ENCODE peak calls at places on chromosomes 1 and 21, in eight cellular contexts. A is M059J, U is Caki2, M is transverse colon, P is IMR-90, Y is sciatic nerve, Z is SK-N-SH, C is AG09319. E is an unnamed sample.

GRCh38 chr21:36701912-36702621 is 3.2 kb downstream of the SIM2 start:
- DNase-seq in A (peak), C (no peak), Y (peak), Z (no peak), U (no peak), M (no peak), P (peak), E (no peak)

GRCh38 chr1:174297351-174297750 is 138.0 kb downstream of the RABGAP1L start:
- DNase-seq in Z (no peak), M (no peak), U (no peak), A (no peak), Y (no peak), P (no peak), C (no peak), E (no peak)

GRCh38 chr1:83799474-83800085 is 199.4 kb downstream of the TTLL7 start:
- DNase-seq in M (no peak), Z (no peak), A (peak), Y (no peak), C (no peak), U (no peak), P (no peak), E (peak)

GRCh38 chr1:24392982-24393645 is 20.5 kb downstream of the STPG1 start:
- DNase-seq in C (no peak), U (no peak), A (no peak), P (no peak), Z (no peak), Y (no peak), M (no peak), E (no peak)

GRCh38 chr1:203573730-203574129 is 52.9 kb upstream of the ATP2B4 start:
- DNase-seq in C (no peak), Z (no peak), P (no peak), U (no peak), Y (no peak), A (no peak), M (no peak), E (no peak)

GRCh38 chr1:169594391-169594790 is 8.1 kb upstream of the F5 start:
- DNase-seq in U (no peak), A (no peak), P (no peak), C (no peak), Z (no peak), Y (no peak), M (no peak), E (no peak)

GRCh38 chr1:8889925-8890785 is 11.7 kb upstream of the ENO1 start:
- DNase-seq in M (peak), Z (peak), A (peak), P (peak), C (peak), Y (peak), U (peak), E (peak)

GRCh38 chr1:214448536-214448935 is 102.9 kb downstream of the PTPN14 start:
- DNase-seq in Z (no peak), M (no peak), C (no peak), A (no peak), P (no peak), Y (no peak), U (no peak), E (no peak)

GRCh38 chr1:170530972-170531757 is 801 bp upstream of the GORAB start:
- DNase-seq in Y (peak), U (no peak), Z (peak), C (no peak), P (no peak), A (no peak), M (peak), E (peak)

GRCh38 chr1:234626391-234626790 is 16.4 kb upstream of the IRF2BP2 start:
- DNase-seq in Z (no peak), Y (no peak), A (no peak), C (no peak), U (no peak), M (no peak), P (no peak), E (no peak)

GRCh38 chr1:172951728-172952365 is 98.9 kb downstream of the TNFSF18 start:
- DNase-seq in A (peak), P (peak), Y (no peak), Z (no peak), C (no peak), U (no peak), M (no peak), E (peak)

GRCh38 chr1:48442864-48443619 is 29.0 kb downstream of the SPATA6 start:
- DNase-seq in P (no peak), Z (no peak), M (peak), U (no peak), Y (no peak), C (no peak), A (peak), E (no peak)

GRCh38 chr1:15137807-15138206 is 15.7 kb upstream of the TMEM51 start:
- DNase-seq in Z (peak), U (peak), C (no peak), M (no peak), Y (no peak), A (no peak), P (no peak), E (no peak)

GRCh38 chr1:32273389-32274208 is 18.3 kb upstream of the HDAC1 start:
- DNase-seq in P (peak), Z (no peak), A (peak), C (no peak), M (peak), U (peak), Y (no peak), E (peak)

GRCh38 chr1:227913446-227913968 is 34.2 kb downstream of the WNT9A start:
- DNase-seq in P (no peak), U (no peak), M (no peak), Y (no peak), A (no peak), Z (no peak), C (no peak), E (no peak)

GRCh38 chr1:204777591-204777990 is 92.1 kb upstream of the LRRN2 start:
- DNase-seq in U (peak), Z (no peak), Y (no peak), P (no peak), M (no peak), A (peak), C (no peak), E (peak)

GRCh38 chr1:31861346-31861745 is 45.5 kb upstream of the SPOCD1 start:
- DNase-seq in Y (no peak), Z (no peak), P (no peak), U (no peak), A (no peak), M (no peak), C (no peak), E (no peak)

GRCh38 chr1:80893140-80893539 is 907.6 kb upstream of the ADGRL2 start:
- DNase-seq in U (no peak), M (no peak), A (no peak), P (no peak), Z (no peak), C (no peak), Y (no peak), E (no peak)

GRCh38 chr1:235434001-235434400 is 66.8 kb downstream of the TBCE start:
- DNase-seq in Z (no peak), U (no peak), M (no peak), Y (no peak), C (no peak), P (no peak), A (no peak), E (no peak)

GRCh38 chr1:75522389-75522788 is 88.5 kb downstream of the SLC44A5 start:
- DNase-seq in P (no peak), Y (no peak), A (peak), M (no peak), Z (no peak), U (no peak), C (no peak), E (no peak)

E was measured in EH.